ENCODE peak calls at places on chromosomes 3 and 15, in eight cellular contexts. C, N, I, H, L, S, G and K are unnamed samples.

GRCh38 chr15:77025471-77025901 is 30.6 kb downstream of the PSTPIP1 start:
- DNase-seq in N (no peak), G (no peak), H (no peak), L (no peak), S (no peak), I (no peak), C (no peak), K (no peak)

GRCh38 chr15:81096398-81096797 is 37.7 kb upstream of the CFAP161 start:
- DNase-seq in G (no peak), S (no peak), L (no peak), H (no peak), C (no peak), I (no peak), N (no peak), K (no peak)

GRCh38 chr3:108420926-108421325 is 89.5 kb downstream of the MYH15 start:
- DNase-seq in S (no peak), H (no peak), L (no peak), I (no peak), N (no peak), G (no peak), C (peak), K (peak)

GRCh38 chr15:28191832-28192231 is 92.7 kb upstream of the OCA2 start:
- DNase-seq in L (no peak), C (no peak), H (no peak), S (no peak), N (peak), I (no peak), G (no peak), K (peak)

GRCh38 chr15:40787344-40787841 is 17.6 kb downstream of the C15orf62 start:
- DNase-seq in C (peak), S (peak), G (no peak), I (peak), N (no peak), L (no peak), H (peak), K (peak)

GRCh38 chr3:16243706-16244490 is 20.8 kb downstream of the DPH3 start:
- DNase-seq in S (no peak), I (no peak), G (no peak), H (no peak), L (no peak), C (peak), N (no peak), K (peak)

GRCh38 chr3:40718209-40718608 is 193.4 kb downstream of the ZNF621 start:
- DNase-seq in G (no peak), C (no peak), N (no peak), I (no peak), S (no peak), H (peak), L (no peak), K (peak)

GRCh38 chr3:33221241-33221640 is 2.6 kb upstream of the SUSD5 start:
- DNase-seq in G (no peak), H (no peak), C (no peak), N (no peak), L (no peak), S (no peak), I (no peak), K (no peak)

GRCh38 chr3:69272537-69272936 is 113.4 kb downstream of the FRMD4B start:
- DNase-seq in H (no peak), G (no peak), N (no peak), I (no peak), C (no peak), L (no peak), S (no peak), K (no peak)

GRCh38 chr3:126501054-126501453 is 16.5 kb downstream of the UROC1 start:
- DNase-seq in L (no peak), H (no peak), C (no peak), N (no peak), S (no peak), I (no peak), G (no peak), K (no peak)

GRCh38 chr3:111539351-111540331 is 2.4 kb upstream of the CD96 start:
- DNase-seq in H (no peak), N (peak), C (peak), S (peak), G (peak), I (peak), L (peak), K (peak)

GRCh38 chr3:101944308-101944707 is 95.0 kb downstream of the NFKBIZ start:
- DNase-seq in L (no peak), S (no peak), C (peak), G (no peak), N (no peak), I (no peak), H (no peak), K (no peak)

GRCh38 chr15:101127503-101128076 is 124.3 kb downstream of the CHSY1 start:
- DNase-seq in S (peak), N (peak), H (peak), L (peak), I (peak), G (peak), C (peak), K (peak)

GRCh38 chr15:52278636-52279367 is 16.8 kb downstream of the MYO5C start:
- DNase-seq in G (no peak), L (no peak), I (no peak), C (no peak), S (no peak), N (no peak), H (no peak), K (no peak)

GRCh38 chr3:132652640-132653270 is 6.9 kb downstream of the ACAD11 start:
- DNase-seq in L (no peak), N (no peak), S (no peak), C (peak), H (no peak), I (no peak), G (no peak), K (peak)

GRCh38 chr3:135226057-135226456 is 431.0 kb downstream of the EPHB1 start:
- DNase-seq in I (no peak), H (no peak), S (no peak), C (no peak), L (no peak), G (no peak), N (no peak), K (no peak)